ENCODE peak calls at places on chromosomes 2 and 18, in ten cellular contexts. Z is hepatocyte, X is tibial artery, U is psoas muscle, P is fibroblast of lung, L is K562, R is heart right ventricle, I is stomach, T is suprapubic skin, E is heart left ventricle. V is an unnamed sample.

GRCh38 chr2:40287815-40288214 is 164.1 kb downstream of the SLC8A1 start:
- DNase-seq in Z (no peak), X (no peak), U (no peak), P (no peak), L (no peak), R (no peak), I (no peak), T (no peak), E (no peak), V (no peak)

GRCh38 chr2:54638774-54639187 is 84.7 kb upstream of the EML6 start:
- DNase-seq in Z (no peak), X (no peak), U (no peak), P (peak; percentile 54), L (no peak), R (no peak), I (no peak), T (no peak), E (no peak), V (no peak)

GRCh38 chr2:117980783-117981676 is 32.8 kb downstream of the CCDC93 start:
- DNase-seq in Z (peak; percentile 15), X (no peak), U (no peak), P (peak; percentile 91), L (no peak), R (no peak), I (no peak), T (no peak), E (no peak), V (no peak)

GRCh38 chr2:88187038-88187676 is 17.0 kb downstream of the THNSL2 start:
- DNase-seq in Z (peak; percentile 90), X (no peak), U (peak; percentile 85), P (peak; percentile 38), L (peak; percentile 77), R (peak; percentile 47), I (peak; percentile 74), T (no peak), E (no peak), V (peak; percentile 29)

GRCh38 chr2:1405967-1406366 is 7.3 kb upstream of the TPO start:
- DNase-seq in Z (no peak), X (no peak), U (no peak), P (no peak), L (no peak), R (no peak), I (no peak), T (no peak), E (no peak), V (no peak)

GRCh38 chr2:107511970-107512789 is 314.5 kb upstream of the RGPD4 start:
- DNase-seq in Z (no peak), X (no peak), U (no peak), P (no peak), L (no peak), R (no peak), I (no peak), T (no peak), E (no peak), V (no peak)

GRCh38 chr2:135281375-135281774 is 229.3 kb downstream of the RAB3GAP1 start:
- DNase-seq in Z (no peak), X (no peak), U (no peak), P (no peak), L (no peak), R (no peak), I (no peak), T (no peak), E (no peak), V (no peak)

GRCh38 chr2:216354236-216354788 is 18.0 kb downstream of the MARCHF4 start:
- DNase-seq in Z (no peak), X (no peak), U (no peak), P (no peak), L (peak; percentile 18), R (no peak), I (no peak), T (no peak), E (no peak), V (no peak)

GRCh38 chr2:181371782-181372292 is 85.3 kb upstream of the ITGA4 start:
- DNase-seq in Z (no peak), X (no peak), U (no peak), P (peak; percentile 28), L (no peak), R (no peak), I (no peak), T (no peak), E (no peak), V (no peak)

GRCh38 chr18:21496277-21496835 is 104.1 kb downstream of the ESCO1 start:
- DNase-seq in Z (no peak), X (no peak), U (no peak), P (no peak), L (no peak), R (no peak), I (no peak), T (no peak), E (no peak), V (no peak)

GRCh38 chr2:25845843-25846505 is 32.3 kb downstream of the ASXL2 start:
- DNase-seq in Z (no peak), X (no peak), U (no peak), P (no peak), L (no peak), R (no peak), I (no peak), T (no peak), E (no peak), V (no peak)

GRCh38 chr2:30267576-30267975 is 36.2 kb downstream of the LBH start:
- DNase-seq in Z (no peak), X (no peak), U (no peak), P (no peak), L (no peak), R (no peak), I (no peak), T (no peak), E (no peak), V (no peak)

GRCh38 chr2:238728322-238729260 is 119.3 kb upstream of the TWIST2 start:
- DNase-seq in Z (peak; percentile 44), X (peak; percentile 79), U (no peak), P (peak; percentile 82), L (no peak), R (no peak), I (no peak), T (no peak), E (no peak), V (no peak)

DNA sequence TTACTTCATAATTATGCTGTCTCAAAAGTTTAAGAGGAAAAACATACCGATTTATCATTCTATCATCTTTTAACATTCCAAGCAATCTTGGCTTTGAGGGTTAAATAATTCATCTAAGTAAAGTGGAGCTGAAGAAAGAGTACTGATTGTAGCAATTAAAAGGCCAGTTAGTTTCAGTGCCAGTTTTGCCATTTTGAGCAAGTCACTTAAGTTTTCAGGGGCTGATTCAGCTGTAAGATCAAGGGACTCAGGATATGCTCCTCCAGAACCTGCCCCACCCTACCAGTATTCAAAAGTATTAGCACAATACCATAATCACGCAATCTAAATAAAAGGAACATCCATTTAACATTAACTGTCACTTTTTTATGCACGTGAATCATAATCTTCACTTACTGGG is 1.9 kb downstream of the SS18 start:
- DNase-seq in Z (no peak), X (no peak), U (no peak), P (peak; percentile 12), L (peak; percentile 59), R (no peak), I (no peak), T (no peak), E (no peak), V (peak; percentile 25)
- H3K4me3 ChIP-seq in Z (peak overlapping the region; percentile 95), X (peak overlapping the region; percentile 81), U (peak overlapping the region; percentile 94), P (peak overlapping the region; percentile 92), L (peak overlapping the region; percentile 77), R (no peak overlapping the region), I (peak overlapping the region; percentile 89), T (peak overlapping the region; percentile 81), E (peak overlapping the region; percentile 95), V (peak overlapping the region; percentile 99)

DNA sequence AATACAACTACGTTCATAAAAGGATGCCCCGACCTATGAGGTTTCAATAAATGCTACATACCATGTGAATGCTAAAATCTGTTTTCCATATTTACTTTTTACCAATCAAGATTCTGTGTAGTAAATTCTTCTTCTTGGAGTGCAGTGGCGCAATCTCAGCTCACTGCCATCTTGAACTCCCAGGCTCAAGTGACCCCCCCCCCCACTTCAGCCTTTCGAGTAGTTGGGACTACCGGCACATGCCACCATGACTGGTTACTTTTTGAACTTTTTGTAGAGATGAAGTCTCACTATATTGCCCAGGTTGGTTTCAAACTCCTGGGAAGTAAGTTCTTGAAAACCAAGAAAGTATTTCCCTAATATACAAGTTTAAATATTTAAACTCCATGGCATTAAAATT is 14.4 kb upstream of the USP34 start:
- DNase-seq in Z (no peak), X (no peak), U (no peak), P (no peak), L (no peak), R (no peak), I (no peak), T (no peak), E (no peak), V (no peak)
- H3K36me3 ChIP-seq in Z (no peaks in the 10 kb centered on the region), X (peaks cover 95% of the 10 kb centered on the region), U (no peaks in the 10 kb centered on the region), P (peaks cover 10% of the 10 kb centered on the region), L (peaks cover 96% of the 10 kb centered on the region), R (peaks cover 100% of the 10 kb centered on the region), I (peaks cover 100% of the 10 kb centered on the region), T (peaks cover 90% of the 10 kb centered on the region), E (peaks cover 100% of the 10 kb centered on the region), V (peaks cover 94% of the 10 kb centered on the region)

DNA sequence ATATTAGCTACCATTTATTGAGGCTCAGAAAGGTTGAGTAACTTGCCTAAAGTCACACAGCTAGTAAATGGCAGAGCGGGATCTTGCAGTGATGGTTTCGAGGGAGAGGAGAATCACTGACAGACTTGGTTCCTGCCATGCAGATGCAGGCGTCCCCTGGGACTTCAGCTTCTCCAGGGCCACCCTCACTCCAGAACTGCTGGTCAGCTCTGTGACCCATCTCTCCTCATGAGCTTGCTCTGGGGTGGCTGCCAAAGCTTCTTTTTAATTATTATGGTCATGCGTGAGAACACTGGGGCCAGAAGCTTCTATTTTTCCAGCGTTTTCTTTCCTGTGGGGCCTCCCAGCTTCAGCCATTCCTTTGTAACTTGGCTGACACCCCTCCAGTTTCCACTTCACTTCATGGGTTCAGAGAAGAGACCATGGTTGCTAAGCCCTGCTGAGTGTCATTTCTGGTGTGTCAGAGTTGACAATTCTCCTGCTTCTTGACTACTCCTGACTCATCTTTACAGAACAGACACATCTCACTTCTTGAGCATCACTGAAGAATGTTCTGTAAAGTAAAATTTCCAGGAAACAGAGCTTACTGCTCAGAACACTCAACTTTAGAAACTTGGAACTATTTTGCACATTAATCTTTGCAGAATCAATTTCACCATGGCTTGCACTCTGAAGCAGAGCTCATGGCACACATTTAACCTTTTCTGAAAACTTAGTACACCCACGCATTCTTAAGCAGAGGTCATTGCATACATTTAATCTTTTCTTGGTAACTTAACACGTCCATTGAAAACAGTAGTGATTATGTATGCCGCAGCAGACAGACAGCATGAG is 70.4 kb downstream of the IL1R2 start:
- DNase-seq in Z (no peak), X (no peak), U (no peak), P (peak; percentile 84), L (no peak), R (peak; percentile 68), I (no peak), T (peak; percentile 79), E (no peak), V (no peak)
- H3K4me1 ChIP-seq in Z (peaks cover 43% of the 10 kb centered on the region), X (peaks cover 72% of the 10 kb centered on the region), U (peaks cover 72% of the 10 kb centered on the region), P (peaks cover 37% of the 10 kb centered on the region), L (peaks cover 31% of the 10 kb centered on the region), R (peaks cover 70% of the 10 kb centered on the region), I (peaks cover 54% of the 10 kb centered on the region), T (peaks cover 81% of the 10 kb centered on the region), E (no peaks in the 10 kb centered on the region), V (no peaks in the 10 kb centered on the region)

GRCh38 chr2:173590278-173590811 is 235.7 kb downstream of the CDCA7 start:
- DNase-seq in Z (peak; percentile 37), X (peak; percentile 70), U (peak; percentile 88), P (peak; percentile 96), L (no peak), R (peak; percentile 83), I (peak; percentile 69), T (peak; percentile 85), E (peak; percentile 64), V (peak; percentile 65)
- H3K4me3 ChIP-seq in Z (no peak overlapping the region), X (no peak overlapping the region), U (peak overlapping the region; percentile 60), P (no peak overlapping the region), L (no peak overlapping the region), R (no peak overlapping the region), I (peak overlapping the region; percentile 10), T (no peak overlapping the region), E (no peak overlapping the region), V (no peak overlapping the region)

GRCh38 chr18:76894947-76895346 is 72.6 kb downstream of the ZNF236 start:
- DNase-seq in Z (no peak), X (no peak), U (no peak), P (no peak), L (no peak), R (no peak), I (no peak), T (no peak), E (no peak), V (no peak)
- H3K36me3 ChIP-seq in Z (no peaks in the 10 kb centered on the region), X (peaks cover 63% of the 10 kb centered on the region), U (peaks cover 25% of the 10 kb centered on the region), P (peaks cover 23% of the 10 kb centered on the region), L (peaks cover 35% of the 10 kb centered on the region), R (peaks cover 88% of the 10 kb centered on the region), I (peaks cover 70% of the 10 kb centered on the region), T (peaks cover 73% of the 10 kb centered on the region), E (peaks cover 78% of the 10 kb centered on the region), V (peaks cover 37% of the 10 kb centered on the region)

V was measured in HAP-1.